ENCODE peak calls at places on chromosomes 4 and X, in nine cellular contexts. Y is OCI-LY7; Q is esophagus muscularis mucosa; X is body of pancreas; U is cardiac muscle cell; E is astrocyte of the spinal cord; J is CD8-positive, alpha-beta T cell; W is endothelial cell of umbilical vein; K is kidney. M is an unnamed sample.

GRCh38 chrX:8191022-8191421 is 20.0 kb upstream of the VCX2 start:
- DNase-seq in Y (no peak), J (no peak), Q (no peak), W (no peak), E (no peak), U (no peak), X (no peak), K (no peak), M (no peak)

GRCh38 chr4:2250003-2250763 is 8.3 kb upstream of the HAUS3 start:
- DNase-seq in K (peak), J (peak), W (no peak), U (no peak), Y (no peak), Q (peak), X (peak), E (no peak), M (peak)

GRCh38 chr4:25938251-25939186 is 24.5 kb downstream of the SMIM20 start:
- DNase-seq in Y (no peak), W (no peak), K (no peak), Q (no peak), J (no peak), E (peak), X (peak), U (peak), M (peak)

GRCh38 chr4:107896158-107896645 is 35.1 kb upstream of the CYP2U1 start:
- DNase-seq in Y (no peak), J (no peak), X (no peak), U (peak), K (no peak), Q (no peak), E (peak), W (peak), M (no peak)

GRCh38 chr4:163251204-163251603 is 81.2 kb downstream of the NPY1R start:
- DNase-seq in J (no peak), X (no peak), U (peak), K (no peak), W (no peak), Q (no peak), Y (no peak), E (no peak), M (no peak)

GRCh38 chr4:151489462-151490203 is 80.7 kb downstream of the FHIP1A start:
- DNase-seq in Y (no peak), J (no peak), E (no peak), Q (no peak), K (no peak), X (no peak), U (no peak), W (no peak), M (no peak)

GRCh38 chrX:134546187-134546586 is 86.2 kb downstream of the HPRT1 start:
- DNase-seq in Y (no peak), X (no peak), J (no peak), E (no peak), U (peak), K (peak), Q (no peak), W (no peak), M (no peak)

GRCh38 chr4:77818667-77819408 is at the start of gene CNOT6L:
- DNase-seq in W (peak), K (peak), X (peak), E (peak), J (peak), Y (peak), Q (peak), U (peak), M (peak)

GRCh38 chr4:96649536-96649935 is 809.6 kb downstream of the PDHA2 start:
- DNase-seq in E (peak), W (peak), Q (no peak), Y (no peak), U (peak), X (no peak), J (no peak), K (no peak), M (no peak)

GRCh38 chrX:1221296-1221845 is 8.9 kb upstream of the CRLF2 start:
- DNase-seq in Y (no peak), K (peak), E (no peak), W (no peak), Q (no peak), J (no peak), U (no peak), X (no peak), M (no peak)

GRCh38 chr4:103719320-103720204 is at the start of gene TACR3:
- DNase-seq in Q (no peak), Y (no peak), W (no peak), X (peak), U (peak), K (peak), E (no peak), J (no peak), M (no peak)

GRCh38 chrX:101160001-101160400 is 59.6 kb upstream of the DRP2 start:
- DNase-seq in J (no peak), K (no peak), X (no peak), W (no peak), U (no peak), E (no peak), Q (no peak), Y (no peak), M (no peak)

GRCh38 chr4:55947912-55948725 is 626 bp upstream of the CEP135 start:
- DNase-seq in Q (no peak), X (no peak), Y (peak), J (peak), K (no peak), W (peak), E (peak), U (peak), M (peak)

GRCh38 chrX:17968367-17968766 is 107.3 kb upstream of the RAI2 start:
- DNase-seq in J (no peak), Y (no peak), W (no peak), K (no peak), Q (no peak), X (no peak), U (no peak), E (no peak), M (no peak)

GRCh38 chr4:121594796-121595526 is 101.8 kb downstream of the ANXA5 start:
- DNase-seq in Q (no peak), J (no peak), X (peak), U (peak), Y (no peak), W (peak), E (peak), K (no peak), M (no peak)

GRCh38 chrX:10174051-10174450 is 17.3 kb downstream of the CLCN4 start:
- DNase-seq in Q (no peak), W (no peak), X (no peak), U (no peak), Y (no peak), J (no peak), E (no peak), K (no peak), M (no peak)

GRCh38 chrX:153381684-153382532 is 19.2 kb downstream of the PNMA6E start:
- DNase-seq in W (peak), U (peak), J (no peak), Y (peak), X (peak), K (no peak), E (peak), Q (no peak), M (no peak)

GRCh38 chr4:11732155-11732554 is 303.5 kb upstream of the HS3ST1 start:
- DNase-seq in J (no peak), Y (no peak), Q (no peak), W (no peak), U (no peak), K (no peak), E (no peak), X (no peak), M (no peak)

GRCh38 chr4:76197971-76198410 is 15.6 kb downstream of the SCARB2 start:
- DNase-seq in E (peak), J (peak), U (peak), Y (no peak), K (peak), X (peak), Q (peak), W (no peak), M (no peak)

GRCh38 chr4:5979981-5980380 is 38.2 kb downstream of the C4orf50 start:
- DNase-seq in K (no peak), Y (no peak), E (no peak), J (no peak), X (peak), W (no peak), U (no peak), Q (no peak), M (no peak)

GRCh38 chr4:8914461-8915171 is 43.0 kb upstream of the HMX1 start:
- DNase-seq in K (peak), E (no peak), W (no peak), Y (no peak), U (no peak), J (no peak), Q (peak), X (no peak), M (peak)

GRCh38 chrX:154734101-154734781 is 16.6 kb downstream of the GAB3 start:
- DNase-seq in U (peak), K (no peak), W (peak), E (peak), J (peak), Q (no peak), X (no peak), Y (no peak), M (peak)

GRCh38 chrX:143455045-143455444 is 62.2 kb downstream of the SPANXN3 start:
- DNase-seq in Q (no peak), X (no peak), U (peak), K (no peak), J (no peak), Y (no peak), E (peak), W (no peak), M (no peak)

GRCh38 chr4:10048931-10049655 is 27.8 kb upstream of the SLC2A9 start:
- DNase-seq in E (no peak), W (no peak), J (no peak), Y (no peak), K (no peak), U (no peak), Q (no peak), X (no peak), M (no peak)

GRCh38 chr4:38170800-38171199 is 210.6 kb downstream of the PTTG2 start:
- DNase-seq in J (no peak), U (no peak), Y (no peak), E (no peak), K (no peak), X (no peak), Q (no peak), W (no peak), M (no peak)

GRCh38 chr4:100348472-100348871 is 158.2 kb upstream of the DDIT4L start:
- DNase-seq in W (peak), K (no peak), Q (no peak), Y (no peak), E (peak), J (no peak), U (peak), X (no peak), M (no peak)

GRCh38 chrX:46607916-46608315 is 34.4 kb downstream of the CHST7 start:
- DNase-seq in Y (no peak), Q (no peak), K (no peak), U (no peak), J (no peak), W (no peak), E (no peak), X (no peak), M (no peak)

GRCh38 chrX:131778269-131779218 is 234.7 kb downstream of the OR13H1 start:
- DNase-seq in X (peak), W (no peak), Y (no peak), K (no peak), Q (no peak), E (peak), J (peak), U (no peak), M (no peak)

GRCh38 chr4:85715996-85716737 is 241.2 kb downstream of the ARHGAP24 start:
- DNase-seq in Y (no peak), W (no peak), U (peak), K (no peak), X (no peak), J (no peak), E (no peak), Q (no peak), M (no peak)

GRCh38 chr4:153440475-153440874 is 25.7 kb upstream of the TMEM131L start:
- DNase-seq in Y (peak), Q (no peak), X (no peak), J (no peak), W (no peak), U (no peak), K (no peak), E (no peak), M (no peak)

GRCh38 chr4:19657856-19658255 is 593.8 kb upstream of the SLIT2 start:
- DNase-seq in Q (no peak), U (peak), J (no peak), Y (no peak), K (no peak), X (no peak), W (no peak), E (no peak), M (no peak)

GRCh38 chr4:108107729-108108382 is 60.9 kb downstream of the LEF1 start:
- DNase-seq in X (no peak), W (no peak), Y (no peak), K (no peak), J (peak), U (no peak), Q (no peak), E (no peak), M (no peak)

GRCh38 chr4:132763465-132763864 is 385.6 kb upstream of the PCDH10 start:
- DNase-seq in E (no peak), Y (no peak), W (no peak), U (no peak), Q (no peak), K (no peak), X (no peak), J (no peak), M (no peak)

GRCh38 chr4:11548529-11549176 is 120.0 kb upstream of the HS3ST1 start:
- DNase-seq in W (peak), Y (no peak), U (peak), J (no peak), K (no peak), X (no peak), E (peak), Q (no peak), M (no peak)

GRCh38 chr4:44495136-44495535 is 46.5 kb upstream of the KCTD8 start:
- DNase-seq in Q (no peak), J (no peak), K (no peak), U (no peak), Y (no peak), E (no peak), W (no peak), X (no peak), M (no peak)

GRCh38 chr4:44493924-44494323 is 45.3 kb upstream of the KCTD8 start:
- DNase-seq in E (peak), J (no peak), U (peak), K (no peak), Y (peak), X (peak), W (peak), Q (no peak), M (peak)
- TF ChIP-seq CTCF in E (peak), J (no peak), U (peak), K (peak), Y (peak), X (peak), W (peak), Q (peak), M (peak)

GRCh38 chrX:21973321-21974010 is 33.0 kb downstream of the SMS start:
- DNase-seq in Q (no peak), X (no peak), K (no peak), Y (no peak), E (no peak), U (no peak), J (no peak), W (no peak), M (no peak)

GRCh38 chrX:21974011-21974385 is 33.5 kb downstream of the SMS start:
- DNase-seq in Y (no peak), U (no peak), J (no peak), X (no peak), E (no peak), Q (no peak), K (no peak), W (no peak), M (no peak)

GRCh38 chrX:21978346-21978745 is 37.8 kb downstream of the SMS start:
- DNase-seq in J (no peak), X (no peak), Y (no peak), U (no peak), K (no peak), W (no peak), Q (no peak), E (no peak), M (no peak)

GRCh38 chrX:21975242-21975641 is 34.7 kb downstream of the SMS start:
- DNase-seq in U (no peak), E (no peak), J (no peak), X (no peak), Y (no peak), W (no peak), K (no peak), Q (no peak), M (no peak)

DNA sequence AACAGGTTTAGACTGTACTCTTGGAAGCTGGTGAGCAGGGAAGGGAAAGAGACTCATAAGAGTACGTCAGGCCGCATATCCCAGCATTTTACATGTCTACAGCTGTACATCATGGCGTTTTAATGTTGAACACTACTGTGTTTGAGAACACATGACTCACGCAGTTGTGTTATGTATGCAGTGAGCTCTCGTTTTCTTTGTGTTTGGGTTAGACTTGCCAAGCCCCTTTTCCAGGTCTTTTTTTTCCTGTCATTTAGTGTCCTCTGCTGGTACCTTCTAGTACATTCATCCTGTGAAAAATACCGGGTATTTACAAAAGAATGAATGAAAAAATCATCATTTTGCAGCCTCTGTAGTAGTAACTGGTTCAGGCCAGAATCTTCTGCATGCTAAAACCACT is 35.3 kb downstream of the SMS start:
- DNase-seq in E (peak), Q (no peak), W (peak), J (no peak), U (peak), X (no peak), Y (no peak), K (no peak), M (no peak)
- TF ChIP-seq CTCF in E (peak), Q (peak), W (peak), J (no peak), U (peak), X (no peak), Y (no peak), K (peak), M (no peak)

DNA sequence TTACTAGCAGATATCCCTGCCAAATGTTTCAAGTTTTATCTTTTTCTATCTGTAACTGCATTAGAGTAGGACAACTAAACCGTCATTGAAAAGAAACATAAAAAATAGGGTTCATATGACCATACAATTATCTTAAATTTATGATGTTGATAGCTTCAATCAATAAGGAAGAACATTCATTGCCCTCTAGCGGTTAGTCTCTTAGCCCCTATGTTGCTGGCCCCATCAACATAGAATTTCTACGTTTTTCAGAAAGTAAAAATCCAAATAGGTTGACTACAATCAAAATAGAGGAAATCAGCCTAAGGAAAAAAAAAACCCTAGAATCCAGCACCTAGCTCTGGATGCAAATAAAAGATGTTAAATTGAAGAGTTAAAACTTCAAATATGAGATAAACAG is 225.1 kb upstream of the ITM2A start:
- DNase-seq in U (no peak), Y (no peak), X (no peak), Q (no peak), J (no peak), K (no peak), E (no peak), W (no peak), M (no peak)
- TF ChIP-seq CTCF in U (no peak), Y (peak), X (no peak), Q (no peak), J (no peak), K (no peak), E (no peak), W (no peak), M (no peak)

DNA sequence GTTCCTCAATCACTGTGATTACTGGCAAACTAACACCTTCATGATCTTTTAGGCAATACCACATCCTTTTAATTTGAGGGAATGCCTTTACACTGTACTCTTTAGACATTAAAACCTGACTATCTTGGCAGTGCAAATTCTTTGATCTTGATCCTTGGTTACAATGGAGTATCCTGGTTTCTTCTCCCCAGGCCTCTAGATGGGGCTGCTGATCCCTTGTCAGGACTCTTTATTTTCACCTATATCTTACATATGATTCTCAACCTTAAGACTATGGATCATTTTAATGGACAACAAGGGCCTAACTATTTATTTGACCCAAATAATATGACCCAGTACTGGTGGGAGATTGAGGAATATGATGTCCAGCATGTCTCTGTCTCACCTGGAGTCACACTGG is 1005.5 kb upstream of the INTU start:
- DNase-seq in Q (no peak), X (no peak), K (no peak), U (peak), E (peak), Y (no peak), W (peak), J (no peak), M (no peak)
- TF ChIP-seq CTCF in Q (no peak), X (no peak), K (no peak), U (peak), E (peak), Y (peak), W (peak), J (no peak), M (peak)

DNA sequence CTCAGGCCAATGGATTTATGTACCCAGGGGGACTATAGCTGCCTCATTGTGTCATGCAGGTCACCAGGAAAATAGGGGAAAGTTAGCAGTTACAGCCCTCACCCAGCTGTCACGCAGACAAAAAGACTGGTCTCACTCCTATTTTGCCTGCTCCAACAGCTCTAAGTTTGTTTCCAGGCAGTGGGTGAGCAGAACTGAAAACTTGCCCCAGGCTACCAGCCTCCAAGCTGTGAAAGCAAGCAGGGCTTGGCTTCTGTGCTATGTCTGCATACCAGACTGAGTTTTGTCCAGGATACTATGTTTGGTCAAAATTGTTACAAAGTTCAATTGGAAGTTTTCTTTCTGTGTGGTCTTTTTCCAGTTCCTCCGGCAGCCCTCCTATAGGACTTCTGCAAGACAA is 628.4 kb downstream of the FAM133A start:
- DNase-seq in Q (no peak), U (no peak), Y (no peak), J (no peak), W (no peak), K (no peak), X (no peak), E (no peak), M (no peak)
- TF ChIP-seq CTCF in Q (no peak), U (no peak), Y (no peak), J (no peak), W (no peak), K (no peak), X (no peak), E (no peak), M (no peak)

GRCh38 chr4:48997962-48998361 is 11.9 kb downstream of the CWH43 start:
- DNase-seq in J (no peak), U (no peak), K (no peak), W (no peak), X (no peak), Y (no peak), E (no peak), Q (no peak), M (no peak)

GRCh38 chr4:48998440-48998839 is 12.4 kb downstream of the CWH43 start:
- DNase-seq in X (no peak), Y (no peak), K (no peak), W (no peak), Q (peak), E (no peak), J (no peak), U (no peak), M (no peak)

GRCh38 chr4:49000806-49001205 is 14.7 kb downstream of the CWH43 start:
- DNase-seq in Y (no peak), E (no peak), U (no peak), K (no peak), W (no peak), X (no peak), J (no peak), Q (no peak), M (no peak)

DNA sequence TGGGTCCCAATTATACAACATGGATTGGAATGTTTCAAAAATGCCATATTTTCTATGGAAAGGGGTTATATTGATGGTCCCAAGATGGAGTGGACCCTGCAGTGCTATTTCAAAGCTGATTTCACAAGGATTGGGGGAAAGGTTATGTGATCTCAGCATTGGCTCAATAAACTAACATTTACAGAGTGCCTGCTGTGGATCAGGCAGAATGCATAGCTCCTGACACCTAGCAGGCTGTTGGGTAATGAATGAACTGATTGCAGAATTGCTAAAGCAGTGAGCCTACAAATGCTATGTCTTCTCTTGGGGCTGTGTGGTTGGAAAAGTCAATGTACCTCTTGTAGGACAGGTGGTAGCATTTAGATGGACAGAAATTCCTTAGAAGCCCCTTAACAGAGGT is 16.9 kb downstream of the CWH43 start:
- DNase-seq in W (no peak), K (no peak), J (no peak), Y (no peak), Q (no peak), X (no peak), E (no peak), U (no peak), M (no peak)
- TF ChIP-seq CTCF in W (no peak), K (no peak), J (no peak), Y (no peak), Q (no peak), X (no peak), E (no peak), U (no peak), M (no peak)